ENCODE peak calls at places on chromosomes 13 and 19, in six cellular contexts. R is gastrocnemius medialis, Z is ovary, F is Peyer's patch, L is esophagus squamous epithelium, S is stomach. O is an unnamed sample.

GRCh38 chr13:45249662-45250061 is 48.8 kb upstream of the KCTD4 start:
- DNase-seq in R (no peak), Z (no peak), F (no peak), L (no peak), S (no peak), O (no peak)

GRCh38 chr13:43220873-43221578 is 197.6 kb downstream of the DNAJC15 start:
- DNase-seq in R (no peak), Z (no peak), F (no peak), L (no peak), S (no peak), O (no peak)

GRCh38 chr19:7348587-7349230 is at the start of gene ARHGEF18:
- DNase-seq in R (no peak), Z (peak), F (peak), L (no peak), S (no peak), O (no peak)

GRCh38 chr19:1847684-1848398 is 442 bp downstream of the REXO1 start:
- DNase-seq in R (no peak), Z (no peak), F (no peak), L (no peak), S (no peak), O (no peak)

GRCh38 chr13:30443957-30444404 is 21.7 kb downstream of the UBE2L5 start:
- DNase-seq in R (no peak), Z (no peak), F (peak), L (no peak), S (no peak), O (no peak)

GRCh38 chr19:9806781-9807180 is 12.1 kb downstream of the FBXL12 start:
- DNase-seq in R (no peak), Z (no peak), F (no peak), L (no peak), S (no peak), O (no peak)

GRCh38 chr13:26041476-26041875 is 10.3 kb downstream of the SHISA2 start:
- DNase-seq in R (no peak), Z (no peak), F (no peak), L (no peak), S (no peak), O (no peak)

GRCh38 chr19:30152510-30153291 is 210.7 kb downstream of the URI1 start:
- DNase-seq in R (no peak), Z (no peak), F (no peak), L (no peak), S (no peak), O (no peak)

GRCh38 chr13:113182046-113182445 is 23.6 kb downstream of the PROZ start:
- DNase-seq in R (no peak), Z (no peak), F (no peak), L (no peak), S (no peak), O (no peak)

GRCh38 chr13:100156786-100157185 is 67.9 kb downstream of the PCCA start:
- DNase-seq in R (no peak), Z (no peak), F (no peak), L (no peak), S (no peak), O (no peak)

GRCh38 chr19:30360378-30361106 is 11.6 kb upstream of the ZNF536 start:
- DNase-seq in R (no peak), Z (no peak), F (no peak), L (no peak), S (peak), O (no peak)

GRCh38 chr19:46060012-46060411 is 19.2 kb upstream of the IGFL4 start:
- DNase-seq in R (no peak), Z (no peak), F (no peak), L (no peak), S (no peak), O (no peak)

GRCh38 chr13:76471486-76471885 is 414.7 kb downstream of the KCTD12 start:
- DNase-seq in R (no peak), Z (no peak), F (no peak), L (no peak), S (no peak), O (no peak)

GRCh38 chr19:55434356-55434755 is 8.7 kb downstream of the SHISA7 start:
- DNase-seq in R (no peak), Z (no peak), F (no peak), L (no peak), S (no peak), O (no peak)

GRCh38 chr19:6564393-6564792 is 26.6 kb downstream of the CD70 start:
- DNase-seq in R (no peak), Z (no peak), F (no peak), L (no peak), S (no peak), O (no peak)

GRCh38 chr13:111911141-111911720 is 155.7 kb upstream of the SOX1 start:
- DNase-seq in R (no peak), Z (no peak), F (peak), L (no peak), S (no peak), O (no peak)

GRCh38 chr19:48768989-48769713 is 13.8 kb downstream of the FGF21 start:
- DNase-seq in R (peak), Z (no peak), F (no peak), L (no peak), S (peak), O (no peak)

GRCh38 chr13:100291626-100292025 is 202.7 kb downstream of the PCCA start:
- DNase-seq in R (no peak), Z (no peak), F (no peak), L (no peak), S (no peak), O (no peak)

GRCh38 chr19:17775245-17775927 is 19.6 kb upstream of the B3GNT3 start:
- DNase-seq in R (no peak), Z (no peak), F (peak), L (no peak), S (peak), O (no peak)

GRCh38 chr13:89239361-89240127 is 1568.4 kb downstream of the SLITRK5 start:
- DNase-seq in R (no peak), Z (no peak), F (no peak), L (no peak), S (no peak), O (no peak)

GRCh38 chr13:44576396-44577235 is 486 bp upstream of the TSC22D1 start:
- DNase-seq in R (no peak), Z (no peak), F (peak), L (no peak), S (peak), O (peak)

GRCh38 chr13:32530841-32531253 is 7.7 kb downstream of the N4BP2L2 start:
- DNase-seq in R (peak), Z (no peak), F (no peak), L (no peak), S (no peak), O (no peak)

GRCh38 chr13:26132756-26133155 is 80.9 kb upstream of the SHISA2 start:
- DNase-seq in R (no peak), Z (no peak), F (no peak), L (no peak), S (no peak), O (no peak)

GRCh38 chr13:42137856-42138537 is 89.5 kb downstream of the DGKH start:
- DNase-seq in R (no peak), Z (no peak), F (no peak), L (no peak), S (no peak), O (no peak)

GRCh38 chr13:34031629-34032028 is 213.7 kb downstream of the RFC3 start:
- DNase-seq in R (no peak), Z (no peak), F (no peak), L (no peak), S (no peak), O (no peak)

GRCh38 chr19:2711175-2711936 is 8.9 kb upstream of the GNG7 start:
- DNase-seq in R (no peak), Z (no peak), F (peak), L (no peak), S (no peak), O (no peak)

GRCh38 chr13:109400192-109400591 is 386.2 kb downstream of the IRS2 start:
- DNase-seq in R (no peak), Z (no peak), F (peak), L (no peak), S (peak), O (no peak)

GRCh38 chr13:24261566-24261965 is 47.8 kb upstream of the C1QTNF9 start:
- DNase-seq in R (no peak), Z (peak), F (no peak), L (no peak), S (no peak), O (no peak)

GRCh38 chr13:33217256-33217655 is 68.3 kb downstream of the STARD13 start:
- DNase-seq in R (no peak), Z (no peak), F (no peak), L (no peak), S (no peak), O (no peak)

GRCh38 chr19:32266453-32266852 is 79.0 kb upstream of the ZNF507 start:
- DNase-seq in R (no peak), Z (no peak), F (no peak), L (no peak), S (no peak), O (no peak)

GRCh38 chr13:69374036-69374435 is 733.6 kb upstream of the ATXN8OS start:
- DNase-seq in R (no peak), Z (no peak), F (no peak), L (no peak), S (no peak), O (no peak)

GRCh38 chr13:99796175-99796819 is 175.3 kb downstream of the ZIC5 start:
- DNase-seq in R (no peak), Z (no peak), F (no peak), L (no peak), S (no peak), O (no peak)

GRCh38 chr19:8699908-8700307 is 1.3 kb upstream of the ACTL9 start:
- DNase-seq in R (no peak), Z (no peak), F (no peak), L (no peak), S (no peak), O (no peak)

GRCh38 chr13:20550799-20551198 is 16.2 kb upstream of the IFT88 start:
- DNase-seq in R (no peak), Z (no peak), F (no peak), L (no peak), S (no peak), O (no peak)

GRCh38 chr13:84263354-84264069 is 381.2 kb upstream of the SLITRK1 start:
- DNase-seq in R (no peak), Z (no peak), F (no peak), L (no peak), S (no peak), O (no peak)

GRCh38 chr13:42266464-42266863 is 5.5 kb upstream of the AKAP11 start:
- DNase-seq in R (no peak), Z (no peak), F (no peak), L (no peak), S (no peak), O (no peak)

GRCh38 chr19:28020631-28021315 is 1192.2 kb downstream of the UQCRFS1 start:
- DNase-seq in R (no peak), Z (no peak), F (no peak), L (no peak), S (no peak), O (no peak)
- TF ChIP-seq POLR2A in R (no peak), Z (no peak), F (no peak), L (no peak), S (no peak), O (no peak)

GRCh38 chr13:88136098-88136790 is 465.1 kb downstream of the SLITRK5 start:
- DNase-seq in R (no peak), Z (no peak), F (no peak), L (no peak), S (no peak), O (no peak)
- H3K27ac ChIP-seq in R (no peak), Z (no peak), F (no peak), L (no peak), S (no peak), O (no peak)

GRCh38 chr13:98774776-98775175 is 22.3 kb upstream of the SLC15A1 start:
- DNase-seq in R (no peak), Z (no peak), F (peak), L (no peak), S (no peak), O (no peak)

GRCh38 chr13:98775844-98776598 is 23.5 kb upstream of the SLC15A1 start:
- DNase-seq in R (no peak), Z (no peak), F (peak), L (no peak), S (peak), O (no peak)

GRCh38 chr13:98773921-98774320 is 21.4 kb upstream of the SLC15A1 start:
- DNase-seq in R (no peak), Z (no peak), F (no peak), L (no peak), S (no peak), O (no peak)

GRCh38 chr13:98773053-98773452 is 20.6 kb upstream of the SLC15A1 start:
- DNase-seq in R (no peak), Z (no peak), F (no peak), L (no peak), S (no peak), O (no peak)

GRCh38 chr13:98775386-98775785 is 22.9 kb upstream of the SLC15A1 start:
- DNase-seq in R (no peak), Z (no peak), F (peak), L (no peak), S (no peak), O (no peak)
- TF ChIP-seq CTCF in R (no peak), Z (no peak), F (no peak), L (no peak), S (no peak), O (no peak)

DNA sequence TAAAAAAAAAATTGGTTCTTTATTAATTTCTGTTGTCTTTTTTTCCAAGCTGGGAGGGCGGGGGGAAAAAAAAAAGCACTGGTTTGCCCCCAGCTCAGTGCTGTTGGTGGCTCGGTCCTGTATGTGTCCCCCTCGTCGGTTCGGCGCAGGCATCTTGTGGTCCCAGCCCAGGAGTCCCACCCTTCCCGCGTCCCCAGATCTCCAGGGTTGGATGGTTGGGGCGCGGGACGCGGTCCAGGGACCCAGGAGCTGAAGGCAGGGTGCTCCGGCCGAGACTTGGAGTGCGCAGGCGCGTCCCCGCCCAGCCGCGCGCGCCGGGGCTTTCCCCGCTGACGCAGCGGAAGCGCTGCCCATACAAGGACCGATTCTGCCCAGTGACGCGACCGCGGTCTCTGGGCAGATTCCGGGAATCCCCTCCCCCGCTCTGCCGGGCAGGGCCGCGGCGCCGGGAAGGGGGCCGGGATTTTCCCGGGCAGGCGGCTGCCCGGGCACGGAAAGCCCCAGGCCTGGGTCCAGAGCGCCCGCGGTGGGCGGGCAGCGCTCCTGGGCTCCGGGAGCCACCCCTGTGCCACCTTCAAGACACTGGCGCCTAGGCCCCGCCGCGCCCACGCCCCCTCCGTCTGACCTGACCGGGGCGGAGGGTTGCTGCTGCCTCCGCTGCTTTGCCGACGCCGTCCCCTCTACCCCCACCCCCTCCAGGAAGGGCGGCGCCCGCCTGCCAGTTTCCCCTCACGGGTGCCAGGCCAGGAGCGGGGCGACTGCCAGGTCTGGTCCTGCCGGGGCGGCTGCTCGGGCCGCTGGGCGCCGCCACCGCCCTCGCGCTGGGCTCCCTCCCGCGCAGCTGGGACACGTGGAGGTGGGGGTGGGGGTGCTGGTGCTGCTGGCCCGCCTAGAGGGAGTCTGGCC is 2.3 kb downstream of the JUNB start:
- DNase-seq in R (peak), Z (peak), F (peak), L (peak), S (peak), O (peak)
- TF ChIP-seq POLR2A in R (peak), Z (peak), F (peak), L (peak), S (peak), O (peak)

GRCh38 chr19:590396-590745 is 690 bp downstream of the HCN2 start:
- DNase-seq in R (no peak), Z (no peak), F (no peak), L (no peak), S (no peak), O (no peak)
- H3K27ac ChIP-seq in R (no peak), Z (no peak), F (no peak), L (no peak), S (no peak), O (no peak)

GRCh38 chr13:72097568-72097967 is 230.6 kb upstream of the DACH1 start:
- DNase-seq in R (no peak), Z (no peak), F (no peak), L (no peak), S (no peak), O (no peak)
- TF ChIP-seq CTCF in R (no peak), Z (no peak), F (no peak), L (no peak), S (no peak), O (no peak)

GRCh38 chr13:27404680-27405079 is 19.7 kb upstream of the GTF3A start:
- DNase-seq in R (no peak), Z (no peak), F (peak), L (no peak), S (peak), O (no peak)
- TF ChIP-seq POLR2A in R (no peak), Z (no peak), F (no peak), L (no peak), S (no peak), O (no peak)

GRCh38 chr19:49801966-49802661 is 11.0 kb downstream of the FUZ start:
- DNase-seq in R (peak), Z (peak), F (peak), L (no peak), S (peak), O (peak)

GRCh38 chr19:49801401-49801888 is 11.6 kb downstream of the FUZ start:
- DNase-seq in R (no peak), Z (no peak), F (peak), L (no peak), S (no peak), O (no peak)

GRCh38 chr19:49803529-49803856 is 9.6 kb downstream of the FUZ start:
- DNase-seq in R (no peak), Z (no peak), F (no peak), L (no peak), S (no peak), O (no peak)

GRCh38 chr19:49800771-49801170 is 12.3 kb downstream of the FUZ start:
- DNase-seq in R (no peak), Z (no peak), F (peak), L (no peak), S (no peak), O (no peak)

DNA sequence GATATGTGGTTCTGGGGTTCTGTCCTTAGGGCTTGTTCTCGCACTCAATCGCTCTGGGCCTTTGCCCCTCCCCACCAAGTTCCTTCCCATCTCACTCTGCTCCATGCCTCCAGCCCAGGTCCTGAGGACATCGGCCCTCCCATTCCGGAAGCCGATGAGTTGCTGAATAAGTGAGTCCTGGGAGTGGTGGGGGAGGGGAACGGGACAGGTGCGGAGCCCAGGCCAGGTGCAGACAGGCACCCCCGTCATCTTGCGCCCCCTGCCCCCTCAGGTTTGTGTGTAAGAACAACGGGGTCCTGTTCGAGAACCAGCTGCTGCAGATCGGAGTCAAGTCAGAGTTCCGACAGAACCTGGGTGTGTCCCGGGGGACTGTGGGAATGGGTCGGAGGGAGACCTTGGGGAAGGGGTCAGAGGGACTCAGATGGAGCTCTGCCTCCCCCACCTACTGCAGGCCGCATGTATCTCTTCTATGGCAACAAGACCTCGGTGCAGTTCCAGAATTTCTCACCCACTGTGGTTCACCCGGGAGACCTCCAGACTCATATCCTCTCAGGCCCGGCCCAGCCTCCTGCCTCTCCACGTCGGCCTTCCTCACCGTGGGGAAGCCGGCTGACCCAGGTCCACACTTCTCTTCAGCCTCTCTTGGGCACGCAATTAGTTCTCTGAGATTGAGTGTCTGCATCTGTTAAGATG is 10.1 kb downstream of the FUZ start:
- DNase-seq in R (no peak), Z (peak), F (no peak), L (no peak), S (no peak), O (peak)
- H3K27ac ChIP-seq in R (peak), Z (peak), F (no peak), L (peak), S (peak), O (peak)

GRCh38 chr19:52691215-52691610 is 43.6 kb downstream of the ZNF611 start:
- DNase-seq in R (no peak), Z (no peak), F (no peak), L (no peak), S (no peak), O (no peak)

GRCh38 chr19:52692431-52693008 is 42.3 kb downstream of the ZNF611 start:
- DNase-seq in R (no peak), Z (no peak), F (no peak), L (no peak), S (no peak), O (no peak)

GRCh38 chr19:52689804-52690394 is 44.9 kb downstream of the ZNF611 start:
- DNase-seq in R (peak), Z (peak), F (peak), L (no peak), S (peak), O (peak)

GRCh38 chr19:52691737-52692136 is 43.1 kb downstream of the ZNF611 start:
- DNase-seq in R (no peak), Z (no peak), F (no peak), L (no peak), S (no peak), O (no peak)

DNA sequence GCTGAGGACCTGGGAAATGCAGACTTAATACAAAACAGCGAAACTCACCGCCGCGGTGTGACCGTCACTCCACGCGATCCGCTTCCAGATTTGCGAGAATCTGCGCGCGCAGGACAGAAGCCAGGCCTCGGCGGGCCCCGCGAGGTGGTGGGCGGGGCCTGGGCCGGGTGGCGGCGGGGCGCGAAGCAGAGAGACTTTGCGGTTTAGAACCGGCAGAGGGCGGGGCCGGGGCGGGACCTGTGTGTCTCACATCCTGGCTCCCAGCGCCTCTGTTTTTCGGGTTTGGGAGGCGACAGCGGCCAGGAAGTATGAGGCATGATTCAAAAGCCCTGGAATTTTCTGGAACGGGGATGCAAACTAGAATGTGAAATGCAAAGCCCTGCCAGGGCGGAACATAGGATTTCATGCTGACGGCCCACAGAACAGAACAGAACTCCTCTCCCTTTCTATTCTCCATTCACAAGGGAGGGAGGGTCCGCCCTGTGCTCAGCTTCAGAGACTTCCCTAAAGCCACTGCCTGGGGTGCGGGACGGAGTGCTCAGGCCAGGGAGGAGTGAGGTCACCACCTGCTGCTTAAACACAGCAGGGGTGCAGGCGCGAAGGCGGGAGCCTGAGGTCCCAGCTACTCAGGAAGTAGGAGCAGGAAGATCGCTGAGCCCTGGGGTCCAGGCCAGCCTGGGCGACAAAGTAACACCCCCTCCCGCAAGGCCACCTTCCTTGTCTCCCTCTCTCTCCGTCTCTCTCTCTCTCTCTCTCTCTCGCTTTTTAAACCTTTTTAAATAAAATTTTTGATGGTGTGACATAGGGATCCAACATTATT is 44.2 kb downstream of the ZNF611 start:
- DNase-seq in R (peak), Z (peak), F (peak), L (peak), S (peak), O (peak)
- TF ChIP-seq CTCF in R (no peak), Z (peak), F (peak), L (peak), S (no peak), O (peak)